ENCODE peak calls at places on chromosomes 12 and 14, in four cellular contexts. Z, R, C and A are unnamed samples.
A peak's percentile ranks its signal among the peaks of the same experiment; 100 is the strongest.

GRCh38 chr12:54442071-54442470 is 23.0 kb upstream of the ITGA5 start:
- DNase-seq in R (no peak), C (no peak), Z (no peak), A (no peak)

GRCh38 chr12:71219224-71219623 is 61.4 kb upstream of the TSPAN8 start:
- DNase-seq in C (no peak), Z (no peak), R (no peak), A (no peak)

GRCh38 chr12:100789146-100789545 is 5.4 kb upstream of the ANO4 start:
- DNase-seq in R (no peak), Z (no peak), C (no peak), A (no peak)

GRCh38 chr14:98470663-98471062 is 801.3 kb downstream of the BCL11B start:
- DNase-seq in R (no peak), Z (no peak), C (no peak), A (no peak)

GRCh38 chr12:110600254-110600653 is 13.7 kb upstream of the TCTN1 start:
- DNase-seq in Z (peak; percentile 26), C (no peak), R (no peak), A (no peak)

GRCh38 chr12:32993404-32993803 is 96.8 kb upstream of the PKP2 start:
- DNase-seq in C (no peak), R (no peak), Z (peak; percentile 27), A (no peak)

GRCh38 chr14:70754989-70755388 is 54.3 kb downstream of the MAP3K9 start:
- DNase-seq in R (no peak), Z (no peak), C (no peak), A (peak; percentile 56)

GRCh38 chr12:68200854-68201253 is 24.8 kb downstream of the IL26 start:
- DNase-seq in C (no peak), Z (no peak), R (no peak), A (no peak)

GRCh38 chr14:71591929-71592328 is 340.3 kb upstream of the RGS6 start:
- DNase-seq in C (no peak), Z (no peak), R (no peak), A (no peak)

GRCh38 chr12:124190301-124191023 is 104.4 kb upstream of the RFLNA start:
- DNase-seq in C (no peak), R (no peak), Z (no peak), A (no peak)

GRCh38 chr12:115163710-115164109 is 479.7 kb upstream of the TBX3 start:
- DNase-seq in R (no peak), Z (peak; percentile 84), C (no peak), A (peak; percentile 78)

GRCh38 chr14:85159726-85160125 is 370.2 kb upstream of the FLRT2 start:
- DNase-seq in R (no peak), C (no peak), Z (no peak), A (no peak)

GRCh38 chr12:107355004-107355565 is 261.7 kb upstream of the CRY1 start:
- DNase-seq in C (no peak), Z (no peak), R (no peak), A (no peak)

GRCh38 chr12:3018284-3019004 is 58.7 kb upstream of the TSPAN9 start:
- DNase-seq in C (no peak), R (no peak), Z (no peak), A (no peak)

GRCh38 chr14:32078794-32079663 is 1.9 kb downstream of the ARHGAP5 start:
- DNase-seq in R (no peak), C (no peak), Z (no peak), A (no peak)

GRCh38 chr12:132638541-132639408 is 20.2 kb downstream of the P2RX2 start:
- DNase-seq in Z (no peak), C (no peak), R (no peak), A (peak; percentile 84)

GRCh38 chr14:22536853-22537338 is 52.1 kb downstream of the DAD1 start:
- DNase-seq in R (peak; percentile 66), C (peak; percentile 77), Z (no peak), A (no peak)

GRCh38 chr12:102376251-102376747 is 104.1 kb downstream of the IGF1 start:
- DNase-seq in R (no peak), C (no peak), Z (no peak), A (no peak)

GRCh38 chr12:109053382-109054123 is 1.2 kb downstream of the USP30 start:
- DNase-seq in C (no peak), R (no peak), Z (no peak), A (no peak)

GRCh38 chr14:65824285-65824977 is 411.9 kb downstream of the FUT8 start:
- DNase-seq in Z (peak; percentile 76), C (peak; percentile 43), R (peak; percentile 30), A (peak; percentile 87)

GRCh38 chr12:132270516-132270915 is 58.9 kb downstream of the GALNT9 start:
- DNase-seq in R (no peak), Z (no peak), C (no peak), A (no peak)